ENCODE peak calls at places on chromosomes 11 and 22, in five cellular contexts. L, O, S, M and I are unnamed samples.

GRCh38 chr11:108369064-108369463 is 98.3 kb downstream of the C11orf65 start:
- DNase-seq in L (no peak), O (no peak), S (no peak), M (no peak), I (no peak)

GRCh38 chr11:119262668-119263351 is 54.1 kb downstream of the MCAM start:
- DNase-seq in L (no peak), O (no peak), S (no peak), M (no peak), I (peak; percentile 41)

GRCh38 chr22:48706934-48707748 is 1120.5 kb downstream of the BRD1 start:
- DNase-seq in L (no peak), O (no peak), S (no peak), M (no peak), I (no peak)

GRCh38 chr11:66743271-66743968 is 14.4 kb upstream of the SPTBN2 start:
- DNase-seq in L (peak; percentile 91), O (no peak), S (no peak), M (no peak), I (no peak)

GRCh38 chr22:43207386-43207785 is 20.5 kb upstream of the TTLL12 start:
- DNase-seq in L (no peak), O (no peak), S (no peak), M (no peak), I (no peak)

GRCh38 chr11:7537260-7537659 is 23.5 kb downstream of the PPFIBP2 start:
- DNase-seq in L (no peak), O (no peak), S (no peak), M (no peak), I (no peak)

GRCh38 chr11:26330255-26330654 is 1.7 kb upstream of the ANO3 start:
- DNase-seq in L (no peak), O (no peak), S (no peak), M (no peak), I (no peak)

GRCh38 chr11:8263109-8263768 is 439 bp downstream of the LMO1 start:
- DNase-seq in L (no peak), O (no peak), S (no peak), M (no peak), I (no peak)

GRCh38 chr11:131423715-131424114 is 53.3 kb downstream of the NTM start:
- DNase-seq in L (peak; percentile 21), O (no peak), S (no peak), M (no peak), I (no peak)

GRCh38 chr22:24871611-24872205 is 65.7 kb downstream of the SGSM1 start:
- DNase-seq in L (no peak), O (no peak), S (no peak), M (no peak), I (peak; percentile 94)

GRCh38 chr11:65811764-65812475 is 21.8 kb upstream of the SNX32 start:
- DNase-seq in L (no peak), O (no peak), S (no peak), M (no peak), I (no peak)

GRCh38 chr11:20112291-20113146 is 47.8 kb downstream of the DBX1 start:
- DNase-seq in L (peak; percentile 81), O (peak; percentile 53), S (peak; percentile 92), M (peak; percentile 62), I (peak; percentile 32)